ENCODE peak calls at places on chromosomes 11 and 22, in seven cellular contexts. F is testis; G is CD4-positive, alpha-beta memory T cell; B is kidney; X is heart right ventricle; H is endodermal cell; U is small intestine. K is an unnamed sample. For H3K9me3, the result is how much of the 10 kb centered on the place peaks cover.

GRCh38 chr11:34151166-34151565 is 45.7 kb downstream of the NAT10 start:
- DNase-seq in F (no peak), G (no peak), B (peak), X (no peak), H (no peak), U (no peak), K (no peak)

GRCh38 chr11:89495951-89496350 is 4.8 kb upstream of the NOX4 start:
- DNase-seq in F (no peak), G (no peak), B (no peak), X (no peak), H (peak), U (no peak), K (no peak)

GRCh38 chr11:35211952-35212351 is 73.0 kb downstream of the CD44 start:
- DNase-seq in F (no peak), G (no peak), B (no peak), X (no peak), H (no peak), U (no peak), K (no peak)

GRCh38 chr22:37314315-37315046 is 32.2 kb downstream of the CYTH4 start:
- DNase-seq in F (no peak), G (peak), B (no peak), X (no peak), H (no peak), U (no peak), K (no peak)

GRCh38 chr11:88115828-88116410 is 59.3 kb downstream of the RAB38 start:
- DNase-seq in F (no peak), G (no peak), B (no peak), X (no peak), H (no peak), U (no peak), K (no peak)

GRCh38 chr11:24781288-24781687 is 284.4 kb downstream of the LUZP2 start:
- DNase-seq in F (no peak), G (no peak), B (no peak), X (no peak), H (no peak), U (no peak), K (no peak)

GRCh38 chr22:41382098-41382578 is 396 bp downstream of the TEF start:
- DNase-seq in F (peak), G (peak), B (peak), X (peak), H (peak), U (peak), K (peak)

GRCh38 chr11:3121931-3122774 is 43.0 kb downstream of the OSBPL5 start:
- DNase-seq in F (no peak), G (no peak), B (peak), X (peak), H (peak), U (no peak), K (no peak)

GRCh38 chr11:63804259-63804658 is 9.0 kb upstream of the SPINDOC start:
- DNase-seq in F (no peak), G (no peak), B (no peak), X (no peak), H (no peak), U (peak), K (no peak)

GRCh38 chr11:123330471-123330870 is 99.6 kb upstream of the GRAMD1B start:
- DNase-seq in F (no peak), G (no peak), B (no peak), X (no peak), H (no peak), U (no peak), K (no peak)

GRCh38 chr11:72259490-72259889 is 15.5 kb upstream of the PHOX2A start:
- DNase-seq in F (no peak), G (no peak), B (no peak), X (no peak), H (no peak), U (peak), K (no peak)

GRCh38 chr22:45226681-45227186 is 14.0 kb downstream of the KIAA0930 start:
- DNase-seq in F (peak), G (no peak), B (peak), X (no peak), H (peak), U (no peak), K (no peak)

GRCh38 chr11:78039919-78040671 is 17.0 kb upstream of the KCTD14 start:
- DNase-seq in F (peak), G (no peak), B (peak), X (peak), H (no peak), U (peak), K (peak)

GRCh38 chr22:45804986-45805325 is 133.3 kb downstream of the ATXN10 start:
- DNase-seq in F (no peak), G (no peak), B (no peak), X (no peak), H (no peak), U (no peak), K (no peak)

GRCh38 chr11:65304613-65305012 is 10.1 kb upstream of the CDC42EP2 start:
- DNase-seq in F (no peak), G (no peak), B (no peak), X (no peak), H (no peak), U (no peak), K (no peak)

GRCh38 chr11:126007263-126007662 is 55.4 kb downstream of the CDON start:
- DNase-seq in F (peak), G (no peak), B (no peak), X (no peak), H (no peak), U (peak), K (no peak)

GRCh38 chr22:45478108-45478771 is 24.4 kb upstream of the FBLN1 start:
- DNase-seq in F (peak), G (no peak), B (no peak), X (no peak), H (no peak), U (no peak), K (no peak)

GRCh38 chr22:35726398-35726797 is 8.7 kb downstream of the APOL5 start:
- DNase-seq in F (no peak), G (no peak), B (no peak), X (no peak), H (no peak), U (no peak), K (no peak)

GRCh38 chr11:99670268-99670667 is 649.5 kb downstream of the CNTN5 start:
- DNase-seq in F (no peak), G (no peak), B (no peak), X (no peak), H (no peak), U (no peak), K (no peak)

GRCh38 chr11:2211113-2211971 is 39.7 kb upstream of the TH start:
- DNase-seq in F (peak), G (no peak), B (peak), X (peak), H (no peak), U (peak), K (peak)

GRCh38 chr22:30870451-30871345 is 97.9 kb downstream of the MORC2 start:
- DNase-seq in F (no peak), G (no peak), B (peak), X (peak), H (peak), U (no peak), K (peak)

GRCh38 chr11:62857541-62857982 is 18.2 kb upstream of the WDR74 start:
- DNase-seq in F (no peak), G (no peak), B (no peak), X (no peak), H (no peak), U (no peak), K (no peak)

GRCh38 chr22:49267996-49268395 is 559.7 kb downstream of the BRD1 start:
- DNase-seq in F (no peak), G (no peak), B (no peak), X (no peak), H (peak), U (no peak), K (no peak)

GRCh38 chr22:49270595-49271368 is 556.9 kb downstream of the BRD1 start:
- DNase-seq in F (peak), G (no peak), B (no peak), X (no peak), H (peak), U (no peak), K (no peak)

GRCh38 chr22:49269928-49270327 is 557.7 kb downstream of the BRD1 start:
- DNase-seq in F (peak), G (no peak), B (no peak), X (no peak), H (peak), U (no peak), K (peak)

GRCh38 chr22:49269371-49269770 is 558.3 kb downstream of the BRD1 start:
- DNase-seq in F (no peak), G (no peak), B (no peak), X (no peak), H (peak), U (no peak), K (no peak)

DNA sequence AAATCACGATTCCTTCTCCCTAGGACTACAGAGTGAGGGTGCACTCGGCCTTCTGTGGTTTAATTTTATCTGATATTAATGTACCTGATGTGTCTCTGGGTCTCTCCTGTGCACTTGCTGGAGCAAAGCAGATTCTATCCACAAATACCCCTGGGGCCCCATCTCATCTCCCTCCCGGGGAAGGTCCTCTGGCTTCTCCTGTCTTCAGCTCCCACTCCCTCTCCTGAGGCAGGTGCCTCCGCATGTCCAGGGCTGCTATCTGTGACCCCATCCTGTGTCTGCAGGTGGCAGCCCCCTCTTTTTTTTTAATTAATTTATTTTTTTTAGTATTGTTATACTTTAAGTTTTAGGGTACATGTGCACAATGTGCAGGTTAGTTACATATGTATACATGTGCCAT is 558.7 kb downstream of the BRD1 start:
- DNase-seq in F (no peak), G (no peak), B (no peak), X (no peak), H (peak), U (no peak), K (no peak)
- H3K9me3 ChIP-seq in F (under half), G (under half), B (under half), X (under half), H (under half), U (under half), K (under half)

DNA sequence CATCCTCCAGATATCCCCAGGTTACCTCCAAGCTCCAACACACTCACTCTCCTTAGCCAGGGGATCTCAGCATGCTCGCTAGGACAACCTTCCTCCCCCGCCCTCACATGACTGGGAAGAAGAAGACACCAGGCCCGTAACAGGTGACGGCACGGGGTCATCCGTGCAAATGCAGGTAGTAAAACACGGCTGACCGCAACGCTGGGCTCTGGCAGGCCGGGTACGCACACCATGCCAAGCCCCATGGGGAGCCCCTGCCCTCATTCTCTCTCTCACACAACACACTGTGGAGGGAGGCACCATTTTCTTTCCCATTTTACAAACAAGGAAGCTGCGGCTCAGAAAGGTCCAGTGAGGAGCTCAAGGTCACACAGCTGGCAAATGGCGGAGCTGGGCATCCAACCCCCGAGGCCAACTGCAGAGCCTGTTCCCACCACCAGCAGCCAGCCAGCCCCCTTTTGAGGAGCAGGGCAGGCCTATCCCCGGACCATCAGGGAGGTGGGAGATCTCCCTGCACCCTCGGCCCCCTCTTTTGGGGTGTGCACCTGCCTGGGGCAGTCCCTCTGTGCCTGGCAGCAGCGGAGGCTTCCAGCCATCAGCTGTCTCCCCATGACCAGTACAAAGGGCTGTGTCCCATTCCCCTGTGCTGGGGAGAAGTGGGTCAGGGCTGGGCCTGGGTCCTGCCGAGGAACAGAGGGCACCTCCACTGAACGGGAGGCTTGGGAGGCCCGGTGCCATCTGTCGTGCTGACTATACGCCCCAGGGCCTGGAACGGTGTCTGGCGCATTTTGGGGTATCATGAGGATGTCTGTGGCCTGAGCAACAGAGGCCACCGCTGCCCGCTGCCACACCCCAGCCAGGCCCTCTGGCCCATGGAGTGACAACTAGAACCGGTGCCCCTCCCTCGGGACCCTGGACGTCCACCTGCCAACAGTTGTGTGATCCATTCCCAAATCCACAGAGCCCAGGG is 280.9 kb downstream of the CTTN start:
- DNase-seq in F (no peak), G (no peak), B (peak), X (no peak), H (no peak), U (no peak), K (no peak)
- H3K27ac ChIP-seq in F (no peak), G (no peak), B (no peak), X (no peak), H (no peak), U (no peak), K (no peak)

DNA sequence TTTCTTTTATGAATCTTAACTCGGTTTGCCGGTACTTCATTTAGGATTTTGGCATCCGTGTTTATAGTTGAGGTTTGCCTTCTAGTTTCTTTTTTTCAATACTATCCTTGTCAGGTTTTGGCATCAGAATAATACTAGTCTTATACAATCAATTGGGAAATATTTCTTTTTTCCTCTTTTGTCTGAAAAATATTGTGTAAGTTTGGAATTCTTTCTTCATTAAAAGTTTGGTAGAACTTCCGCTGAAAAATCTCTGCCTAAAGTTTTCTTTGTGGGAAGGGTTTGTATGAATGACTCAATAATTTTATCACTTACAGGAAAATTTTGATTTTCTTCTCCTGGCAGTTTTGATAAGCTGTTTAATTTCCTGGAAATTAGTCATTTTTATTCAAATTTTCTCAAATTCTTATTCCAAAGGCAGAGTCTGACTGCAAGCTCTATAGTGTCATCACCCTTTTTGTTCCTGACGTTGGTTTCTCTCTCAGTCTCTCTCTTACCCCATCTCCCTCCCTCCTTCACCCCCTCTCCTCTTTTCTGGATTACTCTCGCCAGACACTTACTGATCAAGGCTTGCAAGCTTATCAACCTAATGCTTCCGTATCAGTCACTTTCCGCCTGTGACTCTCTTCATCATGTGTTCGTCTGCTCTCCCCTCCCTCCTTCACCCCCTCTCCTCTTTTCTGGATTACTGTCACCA is 555.7 kb downstream of the TBC1D22A start:
- DNase-seq in F (no peak), G (no peak), B (no peak), X (no peak), H (no peak), U (no peak), K (no peak)
- H3K9me3 ChIP-seq in F (under half), G (under half), B (under half), X (under half), H (half or more), U (under half), K (under half)

DNA sequence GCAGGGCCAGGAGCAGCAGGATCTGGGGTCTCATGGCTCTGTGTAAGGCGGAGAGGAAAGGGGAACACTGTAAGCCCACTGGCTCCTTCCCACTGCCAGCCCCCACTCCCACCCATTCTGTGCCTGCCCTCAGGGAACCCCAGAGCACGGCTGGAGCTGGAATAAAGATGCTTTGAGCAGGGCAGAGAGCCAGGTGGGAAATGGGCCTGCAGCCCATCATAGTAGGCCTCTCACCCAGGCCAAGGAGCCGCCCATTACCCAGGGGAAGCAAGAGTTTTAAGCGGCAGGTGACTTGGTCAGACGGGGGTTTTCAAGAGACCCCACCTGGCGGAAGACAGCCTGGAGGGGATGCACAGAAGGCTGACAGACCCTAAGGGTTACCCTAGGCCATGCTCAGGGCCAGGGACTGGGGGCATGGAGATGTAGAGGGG is 4.6 kb downstream of the LRRC32 start:
- DNase-seq in F (no peak), G (no peak), B (peak), X (no peak), H (peak), U (no peak), K (no peak)
- H3K27ac ChIP-seq in F (no peak), G (no peak), B (peak), X (peak), H (no peak), U (peak), K (no peak)

DNA sequence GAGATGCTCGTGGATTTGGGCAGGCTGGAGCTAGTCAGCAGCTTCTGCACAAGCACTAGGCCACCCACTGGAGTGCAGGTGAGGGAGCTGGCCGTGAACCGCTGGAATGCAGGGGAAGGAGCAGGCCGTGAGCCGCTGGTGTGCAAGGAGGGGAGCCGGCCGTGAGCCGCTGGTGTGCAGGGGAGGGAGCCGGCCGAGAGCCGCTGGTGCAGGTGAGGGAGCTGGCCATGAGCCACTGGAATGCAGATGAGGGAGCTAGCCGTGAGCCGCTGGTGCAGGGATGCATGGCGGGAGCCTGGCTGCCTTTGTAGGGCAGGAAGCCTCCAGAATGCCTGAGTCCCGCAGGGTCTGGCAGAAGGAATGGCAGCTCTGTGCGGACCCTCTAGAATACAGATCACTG is 4220.0 kb upstream of the OR11H1 start:
- DNase-seq in F (no peak), G (no peak), B (no peak), X (no peak), H (no peak), U (no peak), K (no peak)
- H3K9me3 ChIP-seq in F (under half), G (under half), B (under half), X (under half), H (half or more), U (under half), K (under half)

DNA sequence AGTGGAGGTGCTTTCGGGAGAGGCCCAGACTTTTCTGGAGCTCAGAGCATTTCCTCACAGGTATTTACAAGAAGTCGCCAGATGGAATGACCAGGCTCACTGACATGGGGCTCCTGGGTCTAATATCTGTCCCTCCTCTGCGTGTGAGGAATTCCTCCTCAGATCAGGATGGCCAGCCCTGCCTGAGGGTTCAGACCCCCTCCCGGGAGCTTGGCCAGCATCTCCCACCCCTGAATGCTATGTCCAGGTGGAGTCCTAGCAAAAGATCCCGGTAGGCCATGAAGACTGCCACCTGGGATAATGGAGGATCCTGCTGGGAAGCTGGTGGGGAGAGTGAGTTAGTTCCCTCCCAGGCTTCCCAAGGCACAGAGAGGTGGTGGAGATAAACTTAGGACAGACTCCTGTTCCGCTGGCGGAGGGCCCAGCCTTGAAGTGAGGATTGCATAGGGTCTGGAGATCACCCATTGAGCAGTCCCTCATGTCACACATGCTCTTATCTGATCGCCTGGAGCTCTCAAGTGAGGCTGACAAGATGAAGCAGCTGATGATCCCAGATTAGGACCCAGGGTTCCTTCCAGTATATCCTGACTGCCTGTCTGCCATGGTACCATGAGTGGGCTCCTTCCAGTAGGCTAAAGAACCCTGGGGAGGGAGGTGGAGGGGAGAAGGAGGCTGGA is 5.7 kb downstream of the OAF start:
- DNase-seq in F (no peak), G (no peak), B (peak), X (no peak), H (no peak), U (no peak), K (no peak)
- H3K27ac ChIP-seq in F (no peak), G (no peak), B (no peak), X (peak), H (no peak), U (peak), K (peak)

GRCh38 chr22:47801541-47802245 is 1039.2 kb downstream of the TBC1D22A start:
- DNase-seq in F (peak), G (no peak), B (no peak), X (no peak), H (peak), U (no peak), K (no peak)

GRCh38 chr22:47805394-47805935 is 1043.0 kb downstream of the TBC1D22A start:
- DNase-seq in F (no peak), G (no peak), B (no peak), X (no peak), H (peak), U (no peak), K (no peak)

GRCh38 chr22:47802446-47802845 is 1040.0 kb downstream of the TBC1D22A start:
- DNase-seq in F (peak), G (no peak), B (no peak), X (no peak), H (peak), U (no peak), K (no peak)

GRCh38 chr22:47806894-47807293 is 1044.4 kb downstream of the TBC1D22A start:
- DNase-seq in F (no peak), G (no peak), B (no peak), X (no peak), H (peak), U (no peak), K (no peak)

GRCh38 chr22:47804281-47804680 is 1041.8 kb downstream of the TBC1D22A start:
- DNase-seq in F (peak), G (no peak), B (no peak), X (no peak), H (peak), U (no peak), K (no peak)
- H3K9me3 ChIP-seq in F (under half), G (under half), B (under half), X (under half), H (under half), U (under half), K (under half)